ENCODE peak calls at places on chromosomes 12 and 14, in six cellular contexts. P is upper lobe of right lung; G is hepatocyte; A is CD8-positive, alpha-beta memory T cell; H is mammary epithelial cell; N is effector memory CD4-positive, alpha-beta T cell. W is an unnamed sample.

GRCh38 chr12:2693204-2693860 is 101.4 kb upstream of the FKBP4 start:
- DNase-seq in P (no peak), G (no peak), A (no peak), H (no peak), N (no peak), W (no peak)

GRCh38 chr12:106566771-106567170 is 16.0 kb upstream of the RFX4 start:
- DNase-seq in P (no peak), G (no peak), A (no peak), H (no peak), N (no peak), W (no peak)

GRCh38 chr12:45878630-45879255 is 111.6 kb downstream of the SCAF11 start:
- DNase-seq in P (no peak), G (no peak), A (peak; percentile 32), H (no peak), N (no peak), W (peak; percentile 79)

GRCh38 chr14:81534510-81535074 is 939 bp upstream of the SEL1L start:
- DNase-seq in P (no peak), G (no peak), A (no peak), H (no peak), N (no peak), W (no peak)

GRCh38 chr12:10715491-10715890 is 7.6 kb downstream of the YBX3 start:
- DNase-seq in P (no peak), G (no peak), A (peak; percentile 54), H (no peak), N (no peak), W (peak; percentile 35)

GRCh38 chr14:31326111-31326510 is 94.2 kb downstream of the HEATR5A start:
- DNase-seq in P (no peak), G (no peak), A (peak; percentile 8), H (peak; percentile 9), N (no peak), W (peak; percentile 55)

GRCh38 chr12:53501615-53502181 is 615 bp downstream of the TARBP2 start:
- DNase-seq in P (peak; percentile 61), G (no peak), A (no peak), H (no peak), N (no peak), W (no peak)

GRCh38 chr12:67111182-67111581 is 158.0 kb upstream of the CAND1 start:
- DNase-seq in P (no peak), G (no peak), A (no peak), H (no peak), N (no peak), W (no peak)

GRCh38 chr12:57164966-57165365 is 17.5 kb upstream of the LRP1-AS start:
- DNase-seq in P (no peak), G (no peak), A (no peak), H (no peak), N (no peak), W (no peak)

GRCh38 chr14:100158566-100159106 is 809 bp downstream of the DEGS2 start:
- DNase-seq in P (no peak), G (no peak), A (no peak), H (no peak), N (no peak), W (no peak)

GRCh38 chr12:114311966-114312365 is 94.0 kb downstream of the TBX5 start:
- DNase-seq in P (no peak), G (no peak), A (no peak), H (no peak), N (no peak), W (no peak)

GRCh38 chr14:72549848-72550247 is 344.1 kb downstream of the DPF3 start:
- DNase-seq in P (no peak), G (no peak), A (no peak), H (no peak), N (no peak), W (no peak)

GRCh38 chr12:103841690-103842584 is 903 bp upstream of the NT5DC3 start:
- DNase-seq in P (peak; percentile 76), G (peak; percentile 59), A (peak; percentile 3), H (peak; percentile 99), N (peak; percentile 27), W (peak; percentile 14)

GRCh38 chr12:70060634-70061033 is 182.6 kb upstream of the CNOT2 start:
- DNase-seq in P (no peak), G (no peak), A (no peak), H (no peak), N (no peak), W (no peak)

GRCh38 chr14:89474464-89474863 is 57.4 kb upstream of the FOXN3 start:
- DNase-seq in P (no peak), G (no peak), A (no peak), H (no peak), N (no peak), W (no peak)

GRCh38 chr14:27008187-27008586 is 410.4 kb upstream of the NOVA1 start:
- DNase-seq in P (no peak), G (no peak), A (no peak), H (no peak), N (no peak), W (no peak)

GRCh38 chr14:97459180-97459579 is 662.0 kb downstream of the VRK1 start:
- DNase-seq in P (no peak), G (no peak), A (no peak), H (no peak), N (no peak), W (no peak)

GRCh38 chr12:12806784-12807516 is 6.2 kb upstream of the DDX47 start:
- DNase-seq in P (no peak), G (no peak), A (no peak), H (no peak), N (no peak), W (no peak)

GRCh38 chr12:56361487-56362129 is 1.0 kb downstream of the APOF start:
- DNase-seq in P (no peak), G (no peak), A (no peak), H (no peak), N (no peak), W (no peak)

GRCh38 chr14:92973265-92973797 is 50.4 kb downstream of the CHGA start:
- DNase-seq in P (peak; percentile 81), G (peak; percentile 78), A (no peak), H (peak; percentile 29), N (no peak), W (no peak)

GRCh38 chr12:49279706-49280159 is 14.9 kb downstream of the TUBA1C start:
- DNase-seq in P (no peak), G (peak; percentile 32), A (no peak), H (no peak), N (no peak), W (no peak)

GRCh38 chr12:30437616-30438015 is 258.1 kb downstream of the IPO8 start:
- DNase-seq in P (no peak), G (no peak), A (no peak), H (no peak), N (no peak), W (no peak)

GRCh38 chr14:99995700-99996356 is 69.4 kb upstream of the EVL start:
- DNase-seq in P (no peak), G (peak; percentile 65), A (peak; percentile 39), H (peak; percentile 49), N (no peak), W (peak; percentile 74)

GRCh38 chr12:27530157-27530922 is 6.3 kb downstream of the PPFIBP1 start:
- DNase-seq in P (no peak), G (no peak), A (no peak), H (no peak), N (no peak), W (no peak)

GRCh38 chr12:51449569-51450246 is 25.1 kb downstream of the SLC4A8 start:
- DNase-seq in P (no peak), G (no peak), A (no peak), H (peak; percentile 47), N (no peak), W (no peak)

GRCh38 chr14:30196861-30197260 is 269.2 kb upstream of the PRKD1 start:
- DNase-seq in P (no peak), G (no peak), A (no peak), H (no peak), N (no peak), W (no peak)

GRCh38 chr14:64738306-64738879 is 34.2 kb downstream of the PLEKHG3 start:
- DNase-seq in P (no peak), G (no peak), A (no peak), H (no peak), N (no peak), W (no peak)

GRCh38 chr14:99879401-99880295 is 86.4 kb downstream of the EML1 start:
- DNase-seq in P (no peak), G (peak; percentile 59), A (no peak), H (peak; percentile 28), N (no peak), W (no peak)

GRCh38 chr12:104290320-104290719 is 13.2 kb upstream of the EID3 start:
- DNase-seq in P (no peak), G (no peak), A (no peak), H (no peak), N (no peak), W (no peak)

GRCh38 chr12:98345308-98345876 is 170.0 kb upstream of the TMPO start:
- DNase-seq in P (no peak), G (no peak), A (no peak), H (peak; percentile 32), N (no peak), W (no peak)
- H3K27ac ChIP-seq in P (no peak overlapping the region), G (no peak overlapping the region), A (no peak overlapping the region), H (no peak overlapping the region), N (no peak overlapping the region), W (no peak overlapping the region)

DNA sequence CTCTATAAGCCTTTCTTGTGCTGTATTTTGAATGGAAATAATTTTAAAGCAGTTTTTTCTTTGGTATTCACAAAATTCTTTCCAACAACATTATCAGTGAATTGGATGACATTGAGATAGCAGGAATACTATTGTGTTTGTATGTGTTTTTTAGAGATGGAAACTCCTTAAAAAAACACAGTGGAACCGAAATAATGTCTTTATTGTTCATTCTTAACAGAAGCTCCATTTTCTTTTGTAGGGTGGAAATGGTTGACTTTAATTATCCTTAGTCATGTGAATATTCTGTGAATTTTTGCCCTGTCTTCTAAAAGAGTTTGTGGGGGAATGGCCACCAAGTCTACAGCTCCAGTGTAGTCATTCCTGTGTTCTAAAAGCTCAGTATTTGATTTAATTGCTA is 45.9 kb downstream of the NPAS3 start:
- DNase-seq in P (no peak), G (no peak), A (no peak), H (no peak), N (no peak), W (no peak)
- H3K27ac ChIP-seq in P (no peak overlapping the region), G (no peak overlapping the region), A (no peak overlapping the region), H (no peak overlapping the region), N (no peak overlapping the region), W (no peak overlapping the region)

GRCh38 chr12:19855876-19856275 is 416.6 kb downstream of the AEBP2 start:
- DNase-seq in P (no peak), G (no peak), A (no peak), H (no peak), N (no peak), W (no peak)

GRCh38 chr12:19850341-19851065 is 411.2 kb downstream of the AEBP2 start:
- DNase-seq in P (no peak), G (no peak), A (no peak), H (peak; percentile 37), N (no peak), W (no peak)

GRCh38 chr12:19848426-19848825 is 409.1 kb downstream of the AEBP2 start:
- DNase-seq in P (no peak), G (no peak), A (no peak), H (no peak), N (no peak), W (no peak)

GRCh38 chr12:19849208-19849607 is 409.9 kb downstream of the AEBP2 start:
- DNase-seq in P (no peak), G (no peak), A (no peak), H (no peak), N (no peak), W (no peak)

GRCh38 chr12:19852100-19852855 is 413.0 kb downstream of the AEBP2 start:
- DNase-seq in P (no peak), G (no peak), A (no peak), H (no peak), N (no peak), W (no peak)
- H3K27ac ChIP-seq in P (no peak overlapping the region), G (no peak overlapping the region), A (no peak overlapping the region), H (no peak overlapping the region), N (no peak overlapping the region), W (no peak overlapping the region)

GRCh38 chr14:95503365-95504134 is 12.9 kb downstream of the SYNE3 start:
- DNase-seq in P (no peak), G (no peak), A (no peak), H (no peak), N (no peak), W (peak; percentile 32)
- H3K27ac ChIP-seq in P (no peak overlapping the region), G (no peak overlapping the region), A (no peak overlapping the region), H (no peak overlapping the region), N (no peak overlapping the region), W (peak overlapping the region; percentile 19)

W was measured in CD4-positive, CD25-positive, alpha-beta regulatory T cell.